ENCODE peak calls at places on chromosomes 7 and 10, in four cellular contexts. F is glutamatergic neuron, D is AG09319, H is cortex of kidney. V is an unnamed sample.

GRCh38 chr7:98133621-98134266 is 27.1 kb downstream of the LMTK2 start:
- DNase-seq in F (no peak), D (no peak), H (no peak), V (no peak)

GRCh38 chr7:14954035-14954434 is 51.5 kb upstream of the DGKB start:
- DNase-seq in F (no peak), D (no peak), H (no peak), V (no peak)

GRCh38 chr10:110355181-110355831 is 50.6 kb upstream of the SMNDC1 start:
- DNase-seq in F (no peak), D (no peak), H (no peak), V (no peak)

GRCh38 chr10:68106656-68107055 is 2.6 kb upstream of the MYPN start:
- DNase-seq in F (no peak), D (no peak), H (no peak), V (no peak)

GRCh38 chr7:100966542-100967291 is 2.6 kb upstream of the MUC12 start:
- DNase-seq in F (peak), D (no peak), H (no peak), V (no peak)

GRCh38 chr7:34091330-34091917 is 186.1 kb downstream of the BMPER start:
- DNase-seq in F (peak), D (no peak), H (no peak), V (no peak)

GRCh38 chr10:90087197-90088007 is 386.0 kb downstream of the KIF20B start:
- DNase-seq in F (no peak), D (no peak), H (no peak), V (no peak)

GRCh38 chr10:109689785-109690184 is 233.5 kb downstream of the XPNPEP1 start:
- DNase-seq in F (no peak), D (no peak), H (no peak), V (no peak)

GRCh38 chr10:21764790-21765189 is 230.8 kb downstream of the MLLT10 start:
- DNase-seq in F (no peak), D (no peak), H (no peak), V (no peak)

GRCh38 chr10:127406018-127406550 is 143.0 kb upstream of the NPS start:
- DNase-seq in F (no peak), D (no peak), H (no peak), V (no peak)

GRCh38 chr10:12503311-12503710 is 154.0 kb downstream of the CAMK1D start:
- DNase-seq in F (no peak), D (no peak), H (no peak), V (no peak)

GRCh38 chr10:78513330-78513729 is 479.7 kb downstream of the RPS24 start:
- DNase-seq in F (no peak), D (no peak), H (no peak), V (no peak)

GRCh38 chr10:110651044-110651958 is 7.2 kb downstream of the RBM20 start:
- DNase-seq in F (peak), D (peak), H (no peak), V (no peak)

GRCh38 chr7:55476852-55477780 is 95.2 kb downstream of the VOPP1 start:
- DNase-seq in F (no peak), D (no peak), H (no peak), V (no peak)

GRCh38 chr10:88152720-88153119 is 289.3 kb downstream of the PTEN start:
- DNase-seq in F (no peak), D (peak), H (no peak), V (no peak)

GRCh38 chr10:29259498-29259897 is 29.4 kb upstream of the LYZL1 start:
- DNase-seq in F (no peak), D (no peak), H (no peak), V (no peak)

GRCh38 chr10:73991846-73992245 is 6.1 kb upstream of the VCL start:
- DNase-seq in F (no peak), D (no peak), H (no peak), V (peak)

GRCh38 chr7:79180533-79180932 is 272.9 kb downstream of the MAGI2 start:
- DNase-seq in F (no peak), D (no peak), H (no peak), V (no peak)

GRCh38 chr10:122245136-122245535 is 26.0 kb upstream of the BTBD16 start:
- DNase-seq in F (no peak), D (no peak), H (no peak), V (no peak)

GRCh38 chr10:8628351-8628750 is 573.9 kb downstream of the GATA3 start:
- DNase-seq in F (no peak), D (no peak), H (no peak), V (no peak)

GRCh38 chr10:121579656-121580055 is 18.6 kb downstream of the FGFR2 start:
- DNase-seq in F (no peak), D (no peak), H (no peak), V (no peak)

GRCh38 chr10:93143286-93143685 is 69.6 kb downstream of the CYP26A1 start:
- DNase-seq in F (no peak), D (no peak), H (no peak), V (no peak)

GRCh38 chr7:136803028-136803427 is 65.4 kb upstream of the CHRM2 start:
- DNase-seq in F (no peak), D (no peak), H (no peak), V (no peak)

GRCh38 chr10:11796439-11796838 is 26.7 kb upstream of the PROSER2 start:
- DNase-seq in F (no peak), D (no peak), H (no peak), V (no peak)

GRCh38 chr10:95333997-95334792 is 43.4 kb upstream of the PDLIM1 start:
- DNase-seq in F (no peak), D (peak), H (no peak), V (no peak)

GRCh38 chr10:24240001-24240751 is 31.2 kb downstream of the KIAA1217 start:
- DNase-seq in F (no peak), D (no peak), H (no peak), V (no peak)

V was measured in effector CD8-positive, alpha-beta T cell.